ENCODE peak calls at places on chromosomes 11 and 22, in four cellular contexts. One of them, this sample, is unnamed.

GRCh38 chr11:71459767-71460320 is 6.8 kb downstream of the NADSYN1 start:
- DNase-seq in GM23338: no peak
- DNase-seq in ACHN: no peak
- DNase-seq in psoas muscle: peak
- DNase-seq in this sample: no peak

GRCh38 chr22:21009638-21010425 is 5.1 kb upstream of the P2RX6 start:
- DNase-seq in GM23338: peak
- DNase-seq in ACHN: peak
- DNase-seq in psoas muscle: no peak
- DNase-seq in this sample: peak

GRCh38 chr11:75195164-75195962 is 44.5 kb downstream of the SLCO2B1 start:
- DNase-seq in GM23338: no peak
- DNase-seq in ACHN: no peak
- DNase-seq in psoas muscle: no peak
- DNase-seq in this sample: no peak

GRCh38 chr11:115580927-115581680 is 76.9 kb upstream of the CADM1 start:
- DNase-seq in GM23338: no peak
- DNase-seq in ACHN: no peak
- DNase-seq in psoas muscle: no peak
- DNase-seq in this sample: no peak

GRCh38 chr11:114059984-114060401 is 482 bp downstream of the ZBTB16 start:
- DNase-seq in GM23338: peak
- DNase-seq in ACHN: no peak
- DNase-seq in psoas muscle: peak
- DNase-seq in this sample: peak

GRCh38 chr22:29870574-29870973 is 12.4 kb upstream of the MTMR3 start:
- DNase-seq in GM23338: no peak
- DNase-seq in ACHN: peak
- DNase-seq in psoas muscle: no peak
- DNase-seq in this sample: no peak

GRCh38 chr11:130054966-130055365 is 14.7 kb upstream of the APLP2 start:
- DNase-seq in GM23338: no peak
- DNase-seq in ACHN: no peak
- DNase-seq in psoas muscle: no peak
- DNase-seq in this sample: no peak

GRCh38 chr11:1181858-1182535 is 24.2 kb downstream of the MUC5AC start:
- DNase-seq in GM23338: no peak
- DNase-seq in ACHN: no peak
- DNase-seq in psoas muscle: no peak
- DNase-seq in this sample: no peak

GRCh38 chr11:83941050-83941449 is 654.9 kb upstream of the CCDC90B start:
- DNase-seq in GM23338: no peak
- DNase-seq in ACHN: no peak
- DNase-seq in psoas muscle: no peak
- DNase-seq in this sample: no peak

GRCh38 chr11:1202776-1203504 is 19.9 kb upstream of the MUC5B start:
- DNase-seq in GM23338: peak
- DNase-seq in ACHN: peak
- DNase-seq in psoas muscle: peak
- DNase-seq in this sample: peak

GRCh38 chr11:66727282-66727882 is 1.6 kb downstream of the SPTBN2 start:
- DNase-seq in GM23338: peak
- DNase-seq in ACHN: peak
- DNase-seq in psoas muscle: peak
- DNase-seq in this sample: peak